ENCODE peak calls at places on chromosomes 2 and 18, in seven cellular contexts. E, V, U, C, S, F and G are unnamed samples.

GRCh38 chr2:215530191-215530968 is 94.5 kb upstream of the FN1 start:
- DNase-seq in S (no peak), F (no peak), C (no peak), V (peak), U (no peak), E (no peak), G (peak)

GRCh38 chr2:71283131-71283530 is 48.5 kb upstream of the ZNF638 start:
- DNase-seq in C (no peak), F (no peak), U (no peak), E (no peak), V (no peak), S (no peak), G (no peak)

GRCh38 chr2:135985826-135986393 is 484 bp upstream of the DARS1 start:
- DNase-seq in E (peak), U (no peak), S (peak), V (no peak), C (no peak), F (peak), G (no peak)

GRCh38 chr2:22890142-22890541 is 494.8 kb upstream of the KLHL29 start:
- DNase-seq in C (no peak), S (no peak), V (no peak), E (no peak), U (no peak), F (no peak), G (no peak)

GRCh38 chr18:41842886-41843285 is 112.1 kb upstream of the PIK3C3 start:
- DNase-seq in E (no peak), V (peak), U (no peak), S (no peak), F (no peak), C (no peak), G (no peak)

GRCh38 chr2:1613731-1614354 is 130.5 kb downstream of the PXDN start:
- DNase-seq in S (no peak), C (no peak), E (no peak), U (peak), F (no peak), V (no peak), G (peak)

GRCh38 chr2:29443627-29444026 is 328.4 kb downstream of the CLIP4 start:
- DNase-seq in C (no peak), S (no peak), V (peak), F (no peak), U (no peak), E (no peak), G (peak)

GRCh38 chr2:171272039-171272438 is 111.3 kb upstream of the TLK1 start:
- DNase-seq in E (no peak), F (no peak), S (no peak), C (peak), U (peak), V (peak), G (peak)

GRCh38 chr2:149991576-149991975 is 404.0 kb upstream of the MMADHC start:
- DNase-seq in V (no peak), U (peak), S (no peak), E (no peak), C (no peak), F (no peak), G (peak)

GRCh38 chr2:70705160-70705850 is 62.7 kb downstream of the ADD2 start:
- DNase-seq in V (no peak), C (no peak), F (no peak), S (no peak), E (no peak), U (no peak), G (no peak)

GRCh38 chr2:37357053-37357452 is 12.6 kb downstream of the QPCT start:
- DNase-seq in V (no peak), S (no peak), C (no peak), E (no peak), U (no peak), F (no peak), G (no peak)

GRCh38 chr2:62325398-62325797 is 129.5 kb downstream of the B3GNT2 start:
- DNase-seq in S (no peak), E (no peak), F (no peak), V (no peak), C (no peak), U (no peak), G (no peak)

GRCh38 chr2:191497822-191498221 is 180.1 kb upstream of the NABP1 start:
- DNase-seq in F (no peak), V (no peak), U (no peak), S (no peak), C (no peak), E (no peak), G (no peak)

GRCh38 chr2:230512955-230513748 is 97.2 kb downstream of the SP100 start:
- DNase-seq in V (no peak), U (no peak), E (no peak), F (no peak), S (no peak), C (no peak), G (no peak)

GRCh38 chr2:20698916-20699613 is 32.1 kb downstream of the GDF7 start:
- DNase-seq in S (no peak), C (no peak), V (no peak), F (no peak), E (no peak), U (no peak), G (no peak)

GRCh38 chr18:1357724-1358123 is 453.1 kb downstream of the ADCYAP1 start:
- DNase-seq in E (no peak), U (no peak), S (no peak), V (no peak), F (no peak), C (no peak), G (no peak)

GRCh38 chr2:25141120-25141519 is 27.3 kb downstream of the POMC start:
- DNase-seq in F (no peak), S (no peak), U (no peak), E (no peak), C (no peak), V (no peak), G (no peak)

GRCh38 chr2:231369580-231370428 is 25.7 kb upstream of the B3GNT7 start:
- DNase-seq in F (no peak), U (no peak), C (no peak), V (no peak), E (no peak), S (no peak), G (no peak)

GRCh38 chr18:24922491-24922890 is 429.5 kb downstream of the ZNF521 start:
- DNase-seq in F (no peak), V (no peak), C (no peak), E (no peak), U (no peak), S (no peak), G (no peak)

GRCh38 chr2:166106431-166107015 is 21.3 kb downstream of the SCN1A start:
- DNase-seq in F (no peak), C (no peak), E (no peak), S (no peak), V (peak), U (no peak), G (peak)

GRCh38 chr2:46495347-46496030 is 16.1 kb downstream of the TMEM247 start:
- DNase-seq in F (no peak), V (no peak), E (no peak), C (peak), U (peak), S (no peak), G (no peak)

GRCh38 chr2:1634681-1635341 is 109.5 kb downstream of the PXDN start:
- DNase-seq in U (no peak), F (no peak), V (no peak), E (no peak), C (no peak), S (no peak), G (no peak)

GRCh38 chr2:239251971-239252370 is 148.8 kb downstream of the HDAC4 start:
- DNase-seq in C (no peak), U (no peak), S (no peak), E (no peak), F (no peak), V (no peak), G (no peak)

GRCh38 chr18:48033770-48034650 is 103.6 kb upstream of the SMAD2 start:
- DNase-seq in F (no peak), S (no peak), E (no peak), V (no peak), C (no peak), U (no peak), G (no peak)

GRCh38 chr2:237165405-237166276 is 80.0 kb downstream of the COPS8 start:
- DNase-seq in V (peak), C (no peak), U (no peak), F (no peak), E (no peak), S (no peak), G (peak)

GRCh38 chr2:238239552-238239871 is 326 bp downstream of the HES6 start:
- DNase-seq in E (no peak), S (peak), F (no peak), C (no peak), V (no peak), U (no peak), G (no peak)

GRCh38 chr2:48398285-48399135 is 131.4 kb upstream of the STON1 start:
- DNase-seq in S (no peak), U (no peak), C (no peak), E (no peak), V (peak), F (no peak), G (peak)

GRCh38 chr2:170766693-170767092 is 3.5 kb upstream of the ERICH2 start:
- DNase-seq in U (no peak), S (no peak), E (no peak), V (no peak), C (no peak), F (no peak), G (no peak)

GRCh38 chr2:72942881-72943418 is 25.6 kb downstream of the EMX1 start:
- DNase-seq in F (no peak), S (no peak), C (no peak), E (no peak), V (no peak), U (no peak), G (no peak)

GRCh38 chr2:199572571-199572970 is 114.8 kb upstream of the SATB2 start:
- DNase-seq in F (no peak), S (no peak), E (no peak), C (no peak), V (no peak), U (no peak), G (no peak)